ENCODE peak calls at places on chromosomes 7 and 10, in four cellular contexts. B is amygdala; U is fibroblast of the conjunctiva; M is stimulated activated CD8-positive, alpha-beta memory T cell treated with anti-CD3 and anti-CD28 coated beads, Interleukin-2, amount 100 ng/mL, for 1 hour. J is an unnamed sample.

GRCh38 chr10:13376297-13376696 is 28.2 kb upstream of the SEPHS1 start:
- DNase-seq in M (no peak), B (no peak), U (no peak), J (no peak)

GRCh38 chr7:85454904-85455303 is 268.0 kb upstream of the SEMA3D start:
- DNase-seq in M (no peak), U (no peak), B (no peak), J (no peak)

GRCh38 chr10:5890519-5890878 is 456 bp downstream of the FBH1 start:
- DNase-seq in M (no peak), U (no peak), B (no peak), J (no peak)

GRCh38 chr7:35768346-35768745 is 32.5 kb upstream of the SEPTIN7 start:
- DNase-seq in B (no peak), U (no peak), M (no peak), J (no peak)

GRCh38 chr10:62244785-62245595 is 23.7 kb downstream of the RTKN2 start:
- DNase-seq in M (no peak), U (peak), B (peak), J (peak)

GRCh38 chr10:61063911-61064310 is 119.9 kb upstream of the RHOBTB1 start:
- DNase-seq in M (no peak), U (no peak), B (no peak), J (no peak)

GRCh38 chr7:30969604-30969970 is 5.8 kb downstream of the GHRHR start:
- DNase-seq in U (no peak), M (no peak), B (no peak), J (no peak)

GRCh38 chr7:16668978-16669377 is 23.0 kb downstream of the BZW2 start:
- DNase-seq in U (no peak), M (no peak), B (no peak), J (no peak)

GRCh38 chr7:71385362-71385761 is 253.4 kb downstream of the GALNT17 start:
- DNase-seq in U (no peak), B (no peak), M (no peak), J (no peak)

GRCh38 chr7:7257899-7258692 is 75.8 kb downstream of the C1GALT1 start:
- DNase-seq in U (no peak), B (no peak), M (no peak), J (no peak)

GRCh38 chr10:112769611-112770370 is 180.3 kb upstream of the TCF7L2 start:
- DNase-seq in U (no peak), B (no peak), M (no peak), J (no peak)

GRCh38 chr10:101630420-101630920 is 42.3 kb downstream of the DPCD start:
- DNase-seq in B (no peak), M (no peak), U (no peak), J (no peak)

GRCh38 chr10:122246830-122247520 is 24.1 kb upstream of the BTBD16 start:
- DNase-seq in M (no peak), B (no peak), U (no peak), J (no peak)

GRCh38 chr10:67837519-67838314 is at the start of gene DNAJC12:
- DNase-seq in M (no peak), U (peak), B (peak), J (peak)

GRCh38 chr10:62794306-62794705 is 10.2 kb upstream of the ADO start:
- DNase-seq in M (no peak), B (no peak), U (no peak), J (no peak)

GRCh38 chr10:6201511-6201975 is 1.2 kb upstream of the PFKFB3 start:
- DNase-seq in B (peak), U (no peak), M (peak), J (peak)

GRCh38 chr7:25613912-25614311 is 385.6 kb upstream of the NPVF start:
- DNase-seq in U (no peak), B (no peak), M (no peak), J (no peak)

GRCh38 chr7:20249924-20250323 is 32.7 kb upstream of the MACC1 start:
- DNase-seq in M (no peak), B (no peak), U (no peak), J (no peak)

GRCh38 chr10:26780793-26781601 is 79.8 kb downstream of the ABI1 start:
- DNase-seq in B (no peak), U (peak), M (no peak), J (no peak)

GRCh38 chr10:48490576-48491345 is 114.1 kb downstream of the ARHGAP22 start:
- DNase-seq in B (no peak), M (no peak), U (no peak), J (no peak)

GRCh38 chr10:13528138-13528874 is 508 bp downstream of the BEND7 start:
- DNase-seq in U (no peak), M (no peak), B (no peak), J (no peak)

GRCh38 chr10:49361735-49362568 is 33.9 kb downstream of the DRGX start:
- DNase-seq in B (no peak), U (no peak), M (no peak), J (no peak)

GRCh38 chr7:28169166-28169713 is 11.4 kb downstream of the JAZF1 start:
- DNase-seq in B (no peak), M (no peak), U (no peak), J (no peak)

GRCh38 chr10:43264987-43265798 is 1.7 kb downstream of the RASGEF1A start:
- DNase-seq in U (no peak), M (no peak), B (no peak), J (no peak)

GRCh38 chr7:44626620-44627019 is 20.2 kb downstream of the OGDH start:
- DNase-seq in B (no peak), U (no peak), M (no peak), J (no peak)

GRCh38 chr7:94301024-94301588 is 93.6 kb upstream of the COL1A2 start:
- DNase-seq in M (no peak), B (no peak), U (peak), J (no peak)

GRCh38 chr10:58158806-58159205 is 108.9 kb downstream of the IPMK start:
- DNase-seq in U (no peak), B (no peak), M (no peak), J (no peak)

GRCh38 chr7:74306737-74307469 is 17.7 kb downstream of the CLIP2 start:
- DNase-seq in B (peak), U (no peak), M (no peak), J (peak)

GRCh38 chr10:131448883-131449282 is 137.4 kb upstream of the TCERG1L start:
- DNase-seq in B (no peak), U (no peak), M (no peak), J (no peak)

GRCh38 chr7:46191776-46192175 is 270.7 kb upstream of the IGFBP3 start:
- DNase-seq in M (no peak), B (no peak), U (no peak), J (no peak)

GRCh38 chr10:15313844-15314243 is 57.2 kb downstream of the FAM171A1 start:
- DNase-seq in U (no peak), B (peak), M (no peak), J (peak)

GRCh38 chr7:73741600-73741999 is 3.0 kb upstream of the ABHD11 start:
- DNase-seq in M (no peak), B (no peak), U (no peak), J (no peak)

GRCh38 chr10:4525095-4525494 is 300.9 kb upstream of the AKR1E2 start:
- DNase-seq in M (no peak), B (no peak), U (no peak), J (no peak)

GRCh38 chr10:79178614-79179403 is 110.0 kb downstream of the ZMIZ1 start:
- DNase-seq in U (peak), B (peak), M (no peak), J (no peak)